ENCODE peak calls at places on chromosomes 4 and X, in eight cellular contexts. I, W, O, U, P, X, F and J are unnamed samples.

GRCh38 chr4:26784207-26784606 is 76.4 kb upstream of the STIM2 start:
- DNase-seq in I (no peak), W (no peak), O (no peak), U (no peak), P (no peak), X (no peak), F (no peak), J (no peak)

GRCh38 chr4:26779674-26780073 is 81.0 kb upstream of the STIM2 start:
- DNase-seq in I (no peak), W (peak), O (no peak), U (no peak), P (no peak), X (no peak), F (peak), J (no peak)

GRCh38 chrX:103254921-103255455 is at the start of gene TCEAL8:
- DNase-seq in I (peak), W (peak), O (peak), U (peak), P (peak), X (peak), F (peak), J (peak)

GRCh38 chr4:10554694-10555093 is 97.5 kb upstream of the ZNF518B start:
- DNase-seq in I (no peak), W (peak), O (peak), U (peak), P (peak), X (peak), F (peak), J (no peak)

GRCh38 chr4:132063829-132064228 is 1085.3 kb upstream of the PCDH10 start:
- DNase-seq in I (no peak), W (no peak), O (peak), U (no peak), P (no peak), X (no peak), F (no peak), J (no peak)

GRCh38 chr4:74543247-74543670 is 98.3 kb downstream of the AREG start:
- DNase-seq in I (no peak), W (no peak), O (no peak), U (no peak), P (no peak), X (no peak), F (peak), J (no peak)

GRCh38 chr4:101355767-101356702 is 8.7 kb upstream of the PPP3CA start:
- DNase-seq in I (no peak), W (peak), O (peak), U (no peak), P (no peak), X (no peak), F (peak), J (no peak)

GRCh38 chr4:120293341-120293740 is 226.7 kb upstream of the MAD2L1 start:
- DNase-seq in I (no peak), W (peak), O (no peak), U (no peak), P (no peak), X (no peak), F (no peak), J (no peak)

GRCh38 chrX:13658602-13659001 is 5.7 kb downstream of the TCEANC start:
- DNase-seq in I (no peak), W (peak), O (peak), U (no peak), P (peak), X (no peak), F (peak), J (no peak)

GRCh38 chr4:21763865-21764264 is 184.7 kb downstream of the KCNIP4 start:
- DNase-seq in I (no peak), W (no peak), O (no peak), U (no peak), P (no peak), X (no peak), F (no peak), J (no peak)

GRCh38 chr4:121252224-121252806 is 88.2 kb upstream of the TNIP3 start:
- DNase-seq in I (no peak), W (peak), O (peak), U (peak), P (peak), X (peak), F (peak), J (no peak)

GRCh38 chr4:86959588-86960500 is 25.0 kb downstream of the AFF1 start:
- DNase-seq in I (no peak), W (no peak), O (no peak), U (no peak), P (no peak), X (no peak), F (no peak), J (no peak)

GRCh38 chr4:41448935-41449334 is 89.0 kb upstream of the LIMCH1 start:
- DNase-seq in I (no peak), W (peak), O (no peak), U (no peak), P (no peak), X (no peak), F (no peak), J (no peak)

GRCh38 chr4:2731907-2732314 is 24.2 kb downstream of the TNIP2 start:
- DNase-seq in I (no peak), W (peak), O (no peak), U (no peak), P (no peak), X (no peak), F (no peak), J (no peak)

GRCh38 chr4:159296061-159296460 is 193.2 kb downstream of the RAPGEF2 start:
- DNase-seq in I (no peak), W (peak), O (peak), U (no peak), P (no peak), X (no peak), F (peak), J (no peak)

GRCh38 chrX:1440506-1440905 is 12.2 kb downstream of the ASMTL start:
- DNase-seq in I (peak), W (no peak), O (no peak), U (no peak), P (no peak), X (no peak), F (no peak), J (no peak)

GRCh38 chr4:1516881-1517480 is 110.7 kb upstream of the NKX1-1 start:
- DNase-seq in I (no peak), W (no peak), O (no peak), U (no peak), P (no peak), X (no peak), F (no peak), J (no peak)

GRCh38 chr4:32135642-32136041 is 1415.5 kb downstream of the PCDH7 start:
- DNase-seq in I (no peak), W (peak), O (no peak), U (no peak), P (no peak), X (no peak), F (peak), J (no peak)

GRCh38 chr4:80184791-80185756 is 12.2 kb upstream of the PRDM8 start:
- DNase-seq in I (no peak), W (peak), O (no peak), U (no peak), P (no peak), X (no peak), F (no peak), J (no peak)

GRCh38 chrX:37871626-37872302 is 24.4 kb upstream of the DYNLT3 start:
- DNase-seq in I (no peak), W (peak), O (peak), U (no peak), P (no peak), X (no peak), F (peak), J (no peak)

GRCh38 chrX:26387906-26388305 is 171.9 kb downstream of the MAGEB5 start:
- DNase-seq in I (no peak), W (no peak), O (no peak), U (no peak), P (no peak), X (no peak), F (no peak), J (no peak)

GRCh38 chrX:2484721-2485459 is 15.9 kb downstream of the DHRSX start:
- DNase-seq in I (no peak), W (peak), O (no peak), U (no peak), P (no peak), X (no peak), F (peak), J (no peak)

GRCh38 chrX:150573702-150574101 is 5.3 kb downstream of the MTM1 start:
- DNase-seq in I (no peak), W (no peak), O (no peak), U (no peak), P (no peak), X (no peak), F (no peak), J (no peak)

GRCh38 chr4:85763207-85763606 is 288.3 kb downstream of the ARHGAP24 start:
- DNase-seq in I (no peak), W (no peak), O (peak), U (no peak), P (no peak), X (no peak), F (no peak), J (no peak)

GRCh38 chr4:114600066-114600552 is 1.5 kb downstream of the UGT8 start:
- DNase-seq in I (no peak), W (no peak), O (no peak), U (no peak), P (no peak), X (no peak), F (no peak), J (no peak)

DNA sequence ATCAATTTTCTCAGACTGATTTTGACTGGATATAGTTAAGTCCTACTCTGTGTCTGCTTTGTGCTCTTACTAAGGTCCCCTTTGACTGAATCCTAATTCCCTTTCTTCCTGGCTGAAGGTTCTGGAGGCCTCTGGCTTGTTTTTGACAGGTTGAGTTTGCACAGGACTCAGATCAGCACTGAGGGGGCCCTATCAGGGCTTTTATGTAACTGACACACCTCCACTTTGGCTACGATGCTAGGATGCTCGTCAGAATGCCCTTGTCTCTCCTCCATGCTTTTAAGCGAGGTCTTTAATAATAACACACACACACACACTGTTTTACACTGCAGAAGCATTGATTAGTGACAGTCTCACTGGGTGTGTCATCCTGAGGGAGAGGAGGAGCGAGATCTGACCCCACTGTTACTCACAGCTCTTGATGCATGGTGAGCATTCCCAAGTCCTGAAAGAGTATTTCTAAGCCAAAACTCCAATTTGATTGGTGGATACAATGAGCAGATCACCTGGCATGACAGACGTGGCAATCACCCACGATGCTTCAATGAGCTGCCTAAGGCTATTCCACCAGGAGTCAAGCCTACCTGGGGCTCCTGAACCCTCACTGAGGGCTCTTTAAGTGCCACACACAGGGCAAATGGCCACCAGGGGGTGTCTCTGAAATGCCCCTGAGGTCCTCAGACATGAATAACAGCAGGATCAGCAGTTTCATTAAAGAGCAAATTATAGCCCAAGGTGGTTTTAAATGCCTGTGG is 130.4 kb upstream of the CPEB2 start:
- DNase-seq in I (no peak), W (peak), O (peak), U (no peak), P (no peak), X (no peak), F (peak), J (no peak)
- TF ChIP-seq CTCF in I (peak), W (peak), O (no peak), U (peak), P (peak), X (no peak), F (peak), J (no peak)

GRCh38 chr4:6299875-6300274 is 30.2 kb downstream of the WFS1 start:
- DNase-seq in I (no peak), W (no peak), O (no peak), U (no peak), P (no peak), X (no peak), F (no peak), J (no peak)

GRCh38 chr4:6301732-6302442 is 32.2 kb downstream of the WFS1 start:
- DNase-seq in I (no peak), W (no peak), O (no peak), U (no peak), P (no peak), X (no peak), F (no peak), J (no peak)

GRCh38 chr4:6301051-6301731 is 31.5 kb downstream of the WFS1 start:
- DNase-seq in I (no peak), W (no peak), O (no peak), U (no peak), P (no peak), X (no peak), F (no peak), J (no peak)

GRCh38 chr4:6298852-6299251 is 29.2 kb downstream of the WFS1 start:
- DNase-seq in I (no peak), W (no peak), O (no peak), U (no peak), P (no peak), X (no peak), F (no peak), J (no peak)

DNA sequence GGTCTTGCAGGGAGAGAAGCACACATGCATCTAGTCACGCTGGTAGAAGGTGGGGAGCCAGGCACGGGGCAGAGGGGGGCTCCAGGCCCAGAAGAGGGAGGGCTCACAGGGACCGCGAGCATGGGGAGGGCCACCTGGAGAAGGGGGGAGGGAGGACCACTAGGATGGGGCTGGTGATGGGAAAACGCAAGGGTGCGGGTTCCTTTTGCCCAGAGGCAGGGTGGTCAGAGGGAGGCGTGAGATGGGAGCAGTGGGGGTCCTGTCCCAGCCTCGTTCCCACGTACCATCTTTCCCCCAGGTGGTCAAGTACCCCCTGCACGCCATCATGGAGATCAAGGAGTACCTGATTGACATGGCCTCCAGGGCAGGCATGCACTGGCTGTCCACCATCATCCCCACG is 30.7 kb downstream of the WFS1 start:
- DNase-seq in I (no peak), W (no peak), O (no peak), U (no peak), P (no peak), X (no peak), F (no peak), J (no peak)
- TF ChIP-seq CTCF in I (no peak), W (no peak), O (no peak), U (no peak), P (no peak), X (no peak), F (no peak), J (no peak)

GRCh38 chrX:108250654-108251579 is 159.3 kb downstream of the ATG4A start:
- DNase-seq in I (no peak), W (no peak), O (no peak), U (no peak), P (no peak), X (no peak), F (no peak), J (no peak)

GRCh38 chrX:108246304-108246954 is 154.9 kb downstream of the ATG4A start:
- DNase-seq in I (no peak), W (no peak), O (no peak), U (no peak), P (no peak), X (no peak), F (no peak), J (no peak)

GRCh38 chrX:108245462-108245861 is 153.9 kb downstream of the ATG4A start:
- DNase-seq in I (no peak), W (no peak), O (no peak), U (no peak), P (no peak), X (no peak), F (no peak), J (no peak)
- TF ChIP-seq CTCF in I (no peak), W (no peak), O (no peak), U (no peak), P (no peak), X (no peak), F (no peak), J (no peak)

DNA sequence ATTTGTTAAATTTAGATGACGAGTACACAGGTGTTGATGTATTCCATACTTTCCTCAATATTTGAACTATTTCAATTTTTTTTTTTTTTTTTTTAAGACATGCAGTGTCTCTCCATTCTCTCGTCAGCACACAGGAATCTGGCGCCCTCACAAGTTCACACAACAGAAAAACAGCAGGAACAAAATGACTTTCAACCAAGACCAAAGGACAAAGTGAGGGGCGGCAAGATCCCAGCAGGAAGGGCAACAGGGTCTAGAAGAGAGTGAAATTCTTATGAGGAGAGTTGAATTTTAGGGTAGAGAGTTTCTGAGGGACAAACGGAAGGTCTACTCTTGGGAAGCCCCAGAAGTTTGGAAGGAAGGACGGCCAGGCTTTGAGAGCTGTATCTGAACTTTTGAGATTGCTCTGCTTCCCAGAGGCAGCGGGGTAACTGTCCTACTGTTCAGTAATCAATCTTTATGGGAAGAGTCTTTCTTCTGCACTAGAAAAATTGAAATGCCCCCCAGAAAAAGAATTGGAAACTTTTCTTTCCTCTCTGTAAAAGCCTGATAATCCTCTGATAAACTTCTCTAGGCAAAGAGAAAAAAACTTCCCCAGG is 760.2 kb downstream of the RAB28 start:
- DNase-seq in I (no peak), W (no peak), O (no peak), U (no peak), P (no peak), X (no peak), F (peak), J (no peak)
- TF ChIP-seq CTCF in I (no peak), W (no peak), O (no peak), U (no peak), P (no peak), X (no peak), F (no peak), J (no peak)

DNA sequence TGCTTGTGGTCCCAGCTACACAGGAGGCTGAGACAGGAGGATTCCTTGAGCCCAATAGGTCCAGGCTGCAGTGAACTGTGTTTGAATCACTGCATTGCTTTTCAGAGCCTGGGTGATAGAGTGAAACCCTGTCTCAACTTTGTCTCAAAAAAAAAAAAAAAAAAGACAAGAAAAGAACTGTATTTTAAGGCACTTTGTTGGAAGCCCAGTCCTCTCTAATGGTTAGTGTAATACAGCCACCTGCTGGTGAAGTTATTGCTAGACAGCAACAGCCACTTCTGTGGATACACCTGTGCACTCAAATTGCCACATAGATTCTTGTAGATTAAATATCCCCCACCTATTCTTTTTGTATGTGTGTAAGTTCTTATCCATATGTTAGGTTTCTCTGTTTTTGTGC is 10.1 kb upstream of the FGG start:
- DNase-seq in I (no peak), W (peak), O (peak), U (no peak), P (peak), X (no peak), F (peak), J (no peak)
- TF ChIP-seq CTCF in I (peak), W (peak), O (peak), U (peak), P (peak), X (no peak), F (peak), J (no peak)

DNA sequence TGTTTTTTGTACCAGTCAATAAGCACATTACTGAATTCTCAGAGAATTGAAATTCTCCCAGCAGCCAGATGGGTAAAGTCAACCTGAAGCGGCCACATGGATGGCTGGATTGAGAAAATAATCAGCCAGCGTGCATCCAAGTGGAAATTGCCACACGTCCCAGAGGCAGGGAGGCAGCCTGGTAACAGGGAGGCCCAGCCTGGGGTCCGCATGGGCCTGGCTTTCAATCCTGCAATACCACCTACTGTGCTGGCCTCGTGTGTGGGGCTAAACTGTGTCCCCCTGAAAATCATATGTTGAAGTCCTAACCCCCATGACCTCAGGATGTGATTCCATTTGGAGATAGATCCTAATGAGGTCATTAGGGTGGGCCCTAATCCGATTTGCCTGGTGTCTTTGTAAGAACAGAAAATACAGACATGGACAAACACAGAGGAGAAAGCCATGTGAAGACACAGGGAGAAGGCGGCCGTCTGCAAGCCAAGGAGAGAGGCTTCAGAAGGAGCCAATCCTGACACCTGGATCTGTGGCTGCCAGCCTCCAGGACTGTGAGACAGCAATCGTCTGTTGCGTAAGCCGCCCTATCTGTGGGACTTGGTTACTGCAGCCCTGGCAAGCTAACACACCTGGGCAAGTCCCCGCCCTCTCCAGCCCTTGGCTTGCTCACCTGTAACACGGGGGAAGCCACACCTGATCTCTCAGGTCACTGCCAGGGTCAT is 90.3 kb downstream of the JAKMIP1 start:
- DNase-seq in I (no peak), W (no peak), O (no peak), U (no peak), P (no peak), X (no peak), F (peak), J (no peak)
- TF ChIP-seq CTCF in I (no peak), W (no peak), O (no peak), U (peak), P (no peak), X (no peak), F (no peak), J (no peak)